ENCODE peak calls at places on chromosomes 16 and 17, in five cellular contexts. B is tibial nerve; O is NCI-H1694; A is CD8-positive, alpha-beta T cell; D is GM03348. I is an unnamed sample.

GRCh38 chr17:19015428-19015827 is 10.9 kb upstream of the FAM83G start:
- DNase-seq in B (no peak), O (no peak), A (no peak), D (no peak), I (no peak)

GRCh38 chr16:80122155-80122554 is 418.6 kb upstream of the DYNLRB2 start:
- DNase-seq in B (peak), O (peak), A (no peak), D (peak), I (no peak)

GRCh38 chr17:27462714-27463113 is 6.5 kb downstream of the KSR1 start:
- DNase-seq in B (no peak), O (no peak), A (no peak), D (no peak), I (no peak)

GRCh38 chr16:23570992-23571632 is 13.6 kb downstream of the UBFD1 start:
- DNase-seq in B (no peak), O (no peak), A (no peak), D (no peak), I (no peak)

GRCh38 chr16:83231771-83232170 is 576.0 kb upstream of the HSBP1 start:
- DNase-seq in B (no peak), O (no peak), A (no peak), D (no peak), I (no peak)

GRCh38 chr17:21379080-21379711 is 3.0 kb downstream of the KCNJ12 start:
- DNase-seq in B (no peak), O (no peak), A (no peak), D (no peak), I (no peak)

GRCh38 chr17:69358688-69359596 is 32.0 kb upstream of the ABCA5 start:
- DNase-seq in B (no peak), O (no peak), A (no peak), D (no peak), I (no peak)

GRCh38 chr16:78034530-78034929 is 12.2 kb downstream of the CLEC3A start:
- DNase-seq in B (no peak), O (no peak), A (no peak), D (no peak), I (no peak)

GRCh38 chr16:74896389-74897370 is 88.2 kb downstream of the WDR59 start:
- DNase-seq in B (no peak), O (no peak), A (no peak), D (peak), I (no peak)

GRCh38 chr16:16052916-16053315 is 103.5 kb downstream of the ABCC1 start:
- DNase-seq in B (no peak), O (no peak), A (no peak), D (no peak), I (no peak)

GRCh38 chr16:78396046-78396445 is 296.6 kb downstream of the WWOX start:
- DNase-seq in B (no peak), O (no peak), A (no peak), D (no peak), I (no peak)

GRCh38 chr17:2195729-2196128 is 107.9 kb downstream of the SMG6 start:
- DNase-seq in B (no peak), O (no peak), A (no peak), D (no peak), I (no peak)

GRCh38 chr16:76232704-76233103 is 44.5 kb upstream of the CNTNAP4 start:
- DNase-seq in B (no peak), O (no peak), A (no peak), D (no peak), I (no peak)

GRCh38 chr17:57672205-57672632 is 72.9 kb downstream of the CCDC182 start:
- DNase-seq in B (no peak), O (no peak), A (peak), D (peak), I (peak)

GRCh38 chr17:73784015-73784603 is 139.9 kb upstream of the SDK2 start:
- DNase-seq in B (no peak), O (no peak), A (no peak), D (no peak), I (peak)

GRCh38 chr16:87127061-87127765 is 190.0 kb downstream of the C16orf95 start:
- DNase-seq in B (no peak), O (no peak), A (no peak), D (peak), I (no peak)

GRCh38 chr17:79721993-79722671 is 8.6 kb upstream of the ENPP7 start:
- DNase-seq in B (no peak), O (peak), A (no peak), D (no peak), I (no peak)

GRCh38 chr17:66476014-66476413 is 173.6 kb downstream of the PRKCA start:
- DNase-seq in B (no peak), O (no peak), A (no peak), D (no peak), I (no peak)

GRCh38 chr16:3829631-3830536 is 50.6 kb downstream of the CREBBP start:
- DNase-seq in B (no peak), O (no peak), A (no peak), D (no peak), I (no peak)

GRCh38 chr17:49494937-49495841 is at the start of gene NGFR:
- DNase-seq in B (no peak), O (peak), A (peak), D (peak), I (no peak)

GRCh38 chr16:46801428-46802049 is 29.4 kb downstream of the C16orf87 start:
- DNase-seq in B (no peak), O (peak), A (no peak), D (peak), I (no peak)

GRCh38 chr17:14784997-14785696 is 480.0 kb downstream of the PMP22 start:
- DNase-seq in B (no peak), O (no peak), A (peak), D (no peak), I (no peak)

I was measured in breast epithelium.